ENCODE peak calls at places on chromosome 17, in eight cellular contexts. B is glutamatergic neuron, N is GM20000, J is heart left ventricle, C is AG09319, O is heart right ventricle, Y is tibial artery, Q is astrocyte of the cerebellum. I is an unnamed sample.

GRCh38 chr17:56908061-56908542 is 5.7 kb downstream of the TRIM25 start:
- DNase-seq in B (no peak), N (peak), J (peak), C (no peak), O (peak), Y (peak), Q (no peak), I (no peak)

GRCh38 chr17:78746263-78746948 is 35.7 kb downstream of the CYTH1 start:
- DNase-seq in B (no peak), N (no peak), J (no peak), C (no peak), O (no peak), Y (no peak), Q (no peak), I (no peak)

GRCh38 chr17:18141210-18141803 is 32.8 kb downstream of the MYO15A start:
- DNase-seq in B (no peak), N (peak), J (no peak), C (peak), O (no peak), Y (no peak), Q (peak), I (peak)

GRCh38 chr17:77488531-77489238 is 347.9 kb downstream of the SEC14L1 start:
- DNase-seq in B (peak), N (no peak), J (no peak), C (no peak), O (no peak), Y (no peak), Q (no peak), I (no peak)

GRCh38 chr17:44108440-44109311 is 14.8 kb downstream of the HDAC5 start:
- DNase-seq in B (peak), N (no peak), J (peak), C (peak), O (peak), Y (peak), Q (peak), I (no peak)

GRCh38 chr17:3755335-3756030 is 31.8 kb downstream of the HASPIN start:
- DNase-seq in B (no peak), N (no peak), J (no peak), C (no peak), O (no peak), Y (no peak), Q (no peak), I (no peak)

GRCh38 chr17:56595831-56596740 is 2.6 kb downstream of the NOG start:
- DNase-seq in B (peak), N (no peak), J (no peak), C (no peak), O (no peak), Y (no peak), Q (no peak), I (peak)

GRCh38 chr17:13596241-13596941 is 5.3 kb downstream of the HS3ST3A1 start:
- DNase-seq in B (no peak), N (no peak), J (no peak), C (no peak), O (no peak), Y (no peak), Q (no peak), I (no peak)

GRCh38 chr17:1509255-1509943 is 7.0 kb downstream of the INPP5K start:
- DNase-seq in B (no peak), N (no peak), J (no peak), C (no peak), O (no peak), Y (no peak), Q (no peak), I (no peak)

GRCh38 chr17:82495844-82496528 is 23.5 kb upstream of the FOXK2 start:
- DNase-seq in B (no peak), N (no peak), J (no peak), C (no peak), O (no peak), Y (no peak), Q (no peak), I (no peak)

GRCh38 chr17:13600475-13601316 is 1.0 kb downstream of the HS3ST3A1 start:
- DNase-seq in B (peak), N (no peak), J (no peak), C (no peak), O (peak), Y (no peak), Q (no peak), I (peak)

GRCh38 chr17:63542942-63543821 is 7.1 kb upstream of the DCAF7 start:
- DNase-seq in B (no peak), N (no peak), J (no peak), C (no peak), O (no peak), Y (peak), Q (no peak), I (no peak)

GRCh38 chr17:79651266-79651665 is 40.4 kb upstream of the RBFOX3 start:
- DNase-seq in B (no peak), N (no peak), J (no peak), C (no peak), O (no peak), Y (peak), Q (no peak), I (no peak)

GRCh38 chr17:77132411-77133086 is 8.2 kb upstream of the SEC14L1 start:
- DNase-seq in B (no peak), N (no peak), J (no peak), C (no peak), O (no peak), Y (no peak), Q (no peak), I (no peak)

GRCh38 chr17:8109669-8110455 is 8.5 kb downstream of the ALOXE3 start:
- DNase-seq in B (peak), N (peak), J (peak), C (no peak), O (peak), Y (no peak), Q (no peak), I (peak)

GRCh38 chr17:37094391-37094790 is 145.6 kb downstream of the AATF start:
- DNase-seq in B (no peak), N (no peak), J (no peak), C (no peak), O (no peak), Y (no peak), Q (no peak), I (no peak)

GRCh38 chr17:8140413-8141029 is 11.7 kb downstream of the PER1 start:
- DNase-seq in B (no peak), N (no peak), J (no peak), C (no peak), O (no peak), Y (peak), Q (no peak), I (no peak)

GRCh38 chr17:33905338-33905800 is 349.7 kb upstream of the CCL2 start:
- DNase-seq in B (no peak), N (no peak), J (no peak), C (no peak), O (no peak), Y (no peak), Q (no peak), I (no peak)

GRCh38 chr17:14871921-14872320 is 393.2 kb downstream of the PMP22 start:
- DNase-seq in B (no peak), N (no peak), J (no peak), C (no peak), O (no peak), Y (no peak), Q (no peak), I (no peak)

GRCh38 chr17:16464641-16465312 is 27.2 kb downstream of the LRRC75A start:
- DNase-seq in B (no peak), N (no peak), J (no peak), C (no peak), O (no peak), Y (no peak), Q (no peak), I (no peak)

GRCh38 chr17:46763416-46763815 is 55.1 kb downstream of the WNT3 start:
- DNase-seq in B (no peak), N (no peak), J (no peak), C (no peak), O (no peak), Y (no peak), Q (no peak), I (no peak)

GRCh38 chr17:82334622-82335394 is 1.2 kb upstream of the SECTM1 start:
- DNase-seq in B (no peak), N (no peak), J (no peak), C (no peak), O (peak), Y (no peak), Q (no peak), I (no peak)

GRCh38 chr17:40344321-40345160 is 20.0 kb downstream of the GJD3 start:
- DNase-seq in B (no peak), N (no peak), J (no peak), C (no peak), O (no peak), Y (no peak), Q (no peak), I (no peak)

GRCh38 chr17:17344507-17345293 is 41.5 kb downstream of the NT5M start:
- DNase-seq in B (no peak), N (no peak), J (no peak), C (no peak), O (no peak), Y (peak), Q (no peak), I (no peak)

GRCh38 chr17:40247926-40248495 is 28.9 kb downstream of the WIPF2 start:
- DNase-seq in B (no peak), N (no peak), J (no peak), C (no peak), O (no peak), Y (no peak), Q (no peak), I (no peak)

GRCh38 chr17:77793146-77793887 is 165.2 kb upstream of the TNRC6C start:
- DNase-seq in B (peak), N (no peak), J (no peak), C (no peak), O (no peak), Y (no peak), Q (no peak), I (no peak)

GRCh38 chr17:16415031-16415924 is at the start of gene TRPV2:
- DNase-seq in B (peak), N (peak), J (peak), C (no peak), O (peak), Y (no peak), Q (no peak), I (no peak)

GRCh38 chr17:68462381-68463210 is 5.3 kb upstream of the WIPI1 start:
- DNase-seq in B (peak), N (peak), J (peak), C (peak), O (peak), Y (no peak), Q (peak), I (peak)

GRCh38 chr17:8014558-8014850 is 12.1 kb downstream of the GUCY2D start:
- DNase-seq in B (no peak), N (no peak), J (no peak), C (no peak), O (no peak), Y (no peak), Q (no peak), I (no peak)

GRCh38 chr17:71460943-71461342 is 659.9 kb upstream of the SOX9 start:
- DNase-seq in B (peak), N (no peak), J (no peak), C (no peak), O (no peak), Y (no peak), Q (peak), I (peak)

GRCh38 chr17:4304417-4305027 is 40.7 kb upstream of the ANKFY1 start:
- DNase-seq in B (peak), N (peak), J (peak), C (no peak), O (no peak), Y (no peak), Q (peak), I (peak)

GRCh38 chr17:82333279-82334171 is at the start of gene SECTM1:
- DNase-seq in B (peak), N (no peak), J (peak), C (no peak), O (peak), Y (peak), Q (no peak), I (no peak)

GRCh38 chr17:27569257-27569722 is 61.7 kb upstream of the LGALS9 start:
- DNase-seq in B (peak), N (peak), J (no peak), C (no peak), O (no peak), Y (no peak), Q (no peak), I (no peak)

GRCh38 chr17:54948380-54948779 is 20.1 kb downstream of the COX11 start:
- DNase-seq in B (no peak), N (no peak), J (no peak), C (no peak), O (no peak), Y (no peak), Q (peak), I (no peak)

GRCh38 chr17:61393904-61394629 is 5.6 kb upstream of the TBX2 start:
- DNase-seq in B (peak), N (no peak), J (no peak), C (no peak), O (no peak), Y (peak), Q (no peak), I (no peak)
- TF ChIP-seq CTCF in B (no peak), N (no peak), J (no peak), C (no peak), O (no peak), Y (no peak), Q (no peak), I (peak)

DNA sequence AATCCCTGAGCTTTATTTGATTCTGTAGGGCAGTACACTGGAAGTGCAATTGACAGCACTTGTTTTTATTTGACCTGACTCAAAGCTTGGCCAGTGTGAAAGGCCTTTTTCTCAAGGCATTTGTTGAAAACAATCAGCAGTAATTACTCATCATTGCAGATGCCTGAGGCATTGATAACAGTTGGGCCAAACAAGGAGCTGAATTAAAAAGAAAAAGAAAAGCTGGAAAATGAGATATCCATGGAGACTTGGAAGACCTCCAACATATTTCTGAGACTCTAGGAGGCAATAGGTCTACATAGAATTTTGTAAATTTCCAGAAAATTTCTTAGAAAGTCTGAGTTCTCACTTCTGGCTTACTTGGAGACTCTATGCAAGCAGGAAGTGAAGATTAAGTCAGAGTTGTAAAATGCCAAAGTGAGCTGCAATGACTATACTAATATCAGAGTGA is 200.8 kb upstream of the KCNJ16 start:
- DNase-seq in B (no peak), N (no peak), J (no peak), C (peak), O (no peak), Y (no peak), Q (peak), I (no peak)
- TF ChIP-seq CTCF in B (no peak), N (no peak), J (no peak), C (no peak), O (no peak), Y (no peak), Q (no peak), I (no peak)

DNA sequence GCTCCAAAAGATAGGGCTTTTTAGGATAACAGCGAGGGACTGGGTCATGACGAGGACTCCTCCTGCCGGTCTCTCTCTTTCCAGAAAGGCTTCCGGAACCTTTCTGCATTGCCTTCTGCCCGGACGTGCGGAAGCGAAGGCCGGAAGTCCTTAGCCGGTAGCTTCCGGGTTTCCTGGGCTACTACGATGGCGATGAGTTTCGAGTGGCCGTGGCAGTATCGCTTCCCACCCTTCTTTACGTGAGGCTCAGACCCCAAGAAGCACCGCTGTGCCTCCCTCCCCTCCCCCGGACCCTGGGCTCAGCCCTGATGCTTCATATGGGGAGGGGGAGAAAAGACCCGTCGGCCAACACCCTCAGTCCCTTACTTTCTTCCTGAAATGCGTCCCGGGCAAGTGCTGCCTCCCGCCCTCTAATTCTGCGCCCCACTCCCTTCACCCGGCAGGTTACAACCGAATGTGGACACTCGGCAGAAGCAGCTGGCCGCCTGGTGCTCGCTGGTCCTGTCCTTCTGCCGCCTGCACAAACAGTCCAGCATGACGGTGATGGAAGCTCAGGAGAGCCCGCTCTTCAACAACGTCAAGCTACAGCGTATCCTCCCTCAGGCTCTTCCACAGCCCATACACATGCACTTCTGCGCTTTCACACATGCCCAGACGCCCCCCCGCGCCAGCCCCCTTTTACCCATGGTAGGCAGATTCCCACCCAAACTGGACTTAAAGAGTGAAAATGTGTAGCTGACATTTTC is at the start of gene VPS25:
- DNase-seq in B (peak), N (peak), J (peak), C (peak), O (peak), Y (peak), Q (peak), I (peak)
- TF ChIP-seq CTCF in B (no peak), N (no peak), J (no peak), C (peak), O (no peak), Y (no peak), Q (peak), I (peak)

DNA sequence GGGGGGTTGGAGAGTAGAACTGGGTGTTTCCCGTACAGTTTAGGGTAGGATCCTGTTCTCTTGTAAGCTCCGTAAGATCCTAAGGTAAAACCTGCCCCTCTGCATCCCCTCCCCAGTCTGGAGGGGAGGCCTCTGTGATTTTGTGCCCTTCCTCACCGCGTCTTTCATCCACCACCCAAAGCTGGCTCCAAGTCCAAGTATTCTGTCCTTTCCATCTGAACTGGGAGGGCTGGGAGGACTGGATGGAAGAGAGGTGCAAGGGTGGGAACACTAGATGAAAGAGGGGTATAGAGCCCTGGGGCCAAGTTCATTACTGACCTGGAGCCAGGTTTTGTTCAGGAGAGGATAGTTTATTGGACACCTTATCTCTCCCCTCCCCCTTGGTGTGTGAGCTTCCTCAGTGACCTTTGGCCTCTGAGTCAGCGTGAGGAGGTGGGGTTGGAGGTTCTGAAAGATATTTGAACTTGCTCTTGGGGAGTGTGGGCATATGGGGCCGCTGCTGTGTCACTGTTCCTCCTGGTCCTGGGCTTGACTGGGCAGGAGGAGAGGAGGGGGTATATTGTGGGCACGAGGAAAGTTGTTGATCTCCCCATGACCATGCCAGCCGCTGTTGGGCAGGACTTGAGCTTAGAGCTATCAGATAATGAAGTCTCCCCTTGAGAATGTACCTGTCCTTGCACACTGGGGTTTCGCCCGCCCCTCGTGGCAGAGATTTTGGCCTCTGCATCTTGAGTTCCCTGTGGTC is 1.6 kb downstream of the LASP1 start:
- DNase-seq in B (no peak), N (peak), J (no peak), C (no peak), O (no peak), Y (peak), Q (no peak), I (no peak)
- TF ChIP-seq CTCF in B (no peak), N (no peak), J (no peak), C (no peak), O (no peak), Y (no peak), Q (no peak), I (no peak)

GRCh38 chr17:67221062-67221998 is 23.7 kb downstream of the HELZ start:
- DNase-seq in B (peak), N (peak), J (peak), C (no peak), O (no peak), Y (no peak), Q (peak), I (no peak)
- TF ChIP-seq CTCF in B (no peak), N (no peak), J (peak), C (peak), O (peak), Y (peak), Q (peak), I (peak)

GRCh38 chr17:81039854-81040758 is 5.2 kb downstream of the BAIAP2 start:
- DNase-seq in B (no peak), N (no peak), J (no peak), C (no peak), O (no peak), Y (no peak), Q (no peak), I (no peak)

GRCh38 chr17:81042606-81043005 is 7.7 kb downstream of the BAIAP2 start:
- DNase-seq in B (no peak), N (no peak), J (no peak), C (no peak), O (no peak), Y (no peak), Q (no peak), I (no peak)

GRCh38 chr17:81039096-81039495 is 4.1 kb downstream of the BAIAP2 start:
- DNase-seq in B (no peak), N (no peak), J (no peak), C (no peak), O (no peak), Y (no peak), Q (no peak), I (no peak)

GRCh38 chr17:81043319-81043724 is 8.4 kb downstream of the BAIAP2 start:
- DNase-seq in B (no peak), N (no peak), J (no peak), C (no peak), O (peak), Y (no peak), Q (no peak), I (no peak)

DNA sequence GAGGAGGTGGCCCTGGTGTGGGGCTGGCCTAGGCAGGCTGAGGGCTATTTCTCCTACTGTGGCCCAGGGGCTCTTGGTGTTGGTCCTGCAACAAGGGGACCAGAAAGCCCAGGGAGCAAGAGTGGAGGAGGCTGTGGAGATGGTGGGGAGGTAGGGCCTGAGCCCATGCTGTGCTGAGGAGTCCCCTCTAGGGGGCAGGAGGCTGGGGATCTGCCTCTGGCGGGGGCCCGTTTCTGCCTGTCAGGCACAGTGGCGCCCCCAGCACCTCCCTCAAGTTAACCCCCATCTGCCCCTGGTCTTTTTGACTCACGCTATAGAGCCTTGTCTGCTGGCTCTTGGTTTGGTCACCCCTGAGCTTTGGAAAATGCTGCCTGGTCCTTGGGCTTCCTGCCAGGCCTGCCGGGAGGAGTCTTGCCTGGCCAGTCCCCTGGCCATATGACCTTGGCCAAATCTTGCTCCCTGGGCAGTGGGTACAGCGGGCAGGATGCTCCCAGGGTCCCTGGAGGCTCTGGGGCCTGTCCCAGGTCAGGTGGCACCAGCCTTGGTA is 5.9 kb downstream of the BAIAP2 start:
- DNase-seq in B (no peak), N (peak), J (no peak), C (no peak), O (no peak), Y (no peak), Q (no peak), I (no peak)
- TF ChIP-seq CTCF in B (peak), N (peak), J (no peak), C (peak), O (no peak), Y (no peak), Q (peak), I (peak)

I was measured in neural crest cell.